ENCODE peak calls at places on chromosome 19, in eight cellular contexts. O is fibroblast of the aortic adventitia; D is NCI-H1930; F is activated CD4-positive, alpha-beta T cell treated with anti-CD3 and anti-CD28 coated beads for 24 hours; C is activated naive CD8-positive, alpha-beta T cell treated with anti-CD3 and anti-CD28 coated beads for 36 hours; X is OCI-LY7; U is T-helper 9 cell; H is SK-N-SH. T is an unnamed sample.

GRCh38 chr19:532578-533484 is 1.3 kb downstream of the CDC34 start:
- DNase-seq in H (peak), O (peak), U (peak), X (peak), C (peak), F (no peak), D (no peak), T (no peak)

GRCh38 chr19:5103061-5103701 is 134.3 kb downstream of the KDM4B start:
- DNase-seq in D (no peak), H (peak), F (no peak), U (no peak), C (no peak), O (peak), X (no peak), T (no peak)

GRCh38 chr19:32570081-32570785 is 10.8 kb upstream of the PDCD5 start:
- DNase-seq in D (peak), X (peak), C (peak), F (peak), H (peak), O (peak), U (peak), T (no peak)

GRCh38 chr19:10450853-10451609 is 30.7 kb downstream of the PDE4A start:
- DNase-seq in F (no peak), U (no peak), C (peak), X (peak), H (peak), O (no peak), D (no peak), T (no peak)

GRCh38 chr19:16429066-16429758 is 42.6 kb downstream of the EPS15L1 start:
- DNase-seq in H (peak), D (no peak), O (no peak), F (no peak), U (no peak), X (no peak), C (no peak), T (no peak)

GRCh38 chr19:7004313-7004931 is 16.8 kb downstream of the MBD3L2B start:
- DNase-seq in F (no peak), C (peak), H (no peak), U (no peak), O (peak), X (no peak), D (no peak), T (peak)

GRCh38 chr19:27745978-27746542 is 1466.9 kb downstream of the UQCRFS1 start:
- DNase-seq in H (no peak), D (no peak), O (no peak), U (no peak), C (no peak), X (no peak), F (no peak), T (no peak)

GRCh38 chr19:49758292-49758691 is 4.8 kb downstream of the TSKS start:
- DNase-seq in C (no peak), D (no peak), X (no peak), F (no peak), O (peak), H (no peak), U (no peak), T (no peak)

GRCh38 chr19:18274303-18274775 is at the start of gene IQCN:
- DNase-seq in X (no peak), F (no peak), D (no peak), H (no peak), O (peak), C (peak), U (no peak), T (no peak)

GRCh38 chr19:6253886-6254285 is 25.9 kb downstream of the MLLT1 start:
- DNase-seq in F (no peak), D (no peak), U (no peak), X (no peak), C (no peak), O (no peak), H (no peak), T (no peak)

GRCh38 chr19:38318595-38319142 is 976 bp upstream of the KCNK6 start:
- DNase-seq in O (peak), D (no peak), F (no peak), C (no peak), U (no peak), H (no peak), X (no peak), T (no peak)

GRCh38 chr19:40358773-40359172 is 10.3 kb downstream of the PLD3 start:
- DNase-seq in O (no peak), C (no peak), F (no peak), H (no peak), D (no peak), X (peak), U (no peak), T (no peak)

GRCh38 chr19:15244106-15244803 is 12.0 kb upstream of the EPHX3 start:
- DNase-seq in U (no peak), D (no peak), C (no peak), O (no peak), X (no peak), H (no peak), F (no peak), T (no peak)

GRCh38 chr19:54684537-54684936 is 21.8 kb downstream of the LILRB4 start:
- DNase-seq in F (no peak), H (no peak), O (no peak), C (no peak), U (no peak), X (peak), D (no peak), T (no peak)

GRCh38 chr19:57249329-57249728 is 8.9 kb downstream of the ZNF805 start:
- DNase-seq in X (no peak), O (no peak), F (no peak), C (no peak), H (no peak), U (no peak), D (no peak), T (no peak)

GRCh38 chr19:50896591-50897190 is 14.5 kb downstream of the KLK4 start:
- DNase-seq in U (no peak), X (peak), C (peak), O (peak), F (no peak), D (no peak), H (no peak), T (peak)

GRCh38 chr19:13042443-13043130 is 47.3 kb downstream of the NFIX start:
- DNase-seq in U (no peak), X (no peak), C (no peak), D (no peak), H (no peak), O (peak), F (no peak), T (no peak)

GRCh38 chr19:13764821-13765394 is 586 bp downstream of the MRI1 start:
- DNase-seq in C (peak), O (no peak), U (peak), F (no peak), D (no peak), X (no peak), H (peak), T (no peak)

GRCh38 chr19:15529774-15530372 is 21.5 kb downstream of the CYP4F22 start:
- DNase-seq in C (no peak), D (no peak), F (no peak), U (no peak), X (no peak), H (no peak), O (peak), T (no peak)

GRCh38 chr19:10871711-10872550 is 578 bp downstream of the CARM1 start:
- DNase-seq in O (no peak), D (no peak), X (peak), U (no peak), F (peak), C (peak), H (peak), T (no peak)

GRCh38 chr19:3041756-3042517 is 12.9 kb upstream of the TLE2 start:
- DNase-seq in X (no peak), D (no peak), C (no peak), U (no peak), H (no peak), F (no peak), O (no peak), T (no peak)

GRCh38 chr19:33431986-33432385 is 58.5 kb downstream of the CEBPG start:
- DNase-seq in C (no peak), X (no peak), O (peak), U (no peak), D (no peak), F (no peak), H (no peak), T (no peak)

GRCh38 chr19:8491574-8491973 is 10.9 kb downstream of the PRAM1 start:
- DNase-seq in H (no peak), C (no peak), D (no peak), F (no peak), O (no peak), U (no peak), X (no peak), T (no peak)

GRCh38 chr19:35284153-35285140 is 2.1 kb downstream of the HAMP start:
- DNase-seq in F (no peak), X (no peak), H (no peak), U (no peak), D (no peak), C (no peak), O (no peak), T (no peak)

GRCh38 chr19:369256-369655 is 24.7 kb upstream of the MIER2 start:
- DNase-seq in C (no peak), U (no peak), F (no peak), X (no peak), O (no peak), H (no peak), D (no peak), T (no peak)

GRCh38 chr19:5935473-5936307 is 21.6 kb downstream of the CAPS start:
- DNase-seq in O (no peak), H (peak), X (no peak), D (no peak), U (no peak), F (no peak), C (no peak), T (no peak)

GRCh38 chr19:5314012-5314906 is 26.4 kb downstream of the PTPRS start:
- DNase-seq in X (no peak), D (no peak), H (no peak), U (no peak), C (no peak), O (peak), F (no peak), T (no peak)

GRCh38 chr19:4256563-4256962 is 9.7 kb downstream of the YJU2 start:
- DNase-seq in H (no peak), D (no peak), C (no peak), O (no peak), U (no peak), X (no peak), F (no peak), T (no peak)

GRCh38 chr19:18969953-18970659 is 29.1 kb upstream of the HOMER3 start:
- DNase-seq in F (no peak), D (no peak), O (no peak), U (no peak), C (no peak), H (no peak), X (no peak), T (no peak)

GRCh38 chr19:35204799-35205732 is 23.5 kb downstream of the FAM187B start:
- DNase-seq in X (peak), O (no peak), C (peak), U (no peak), F (no peak), H (no peak), D (no peak), T (peak)

GRCh38 chr19:29060833-29061364 is 152.1 kb downstream of the UQCRFS1 start:
- DNase-seq in D (no peak), H (no peak), F (no peak), U (no peak), X (no peak), O (no peak), C (no peak), T (no peak)

GRCh38 chr19:42529248-42529764 is 1.0 kb upstream of the CEACAM1 start:
- DNase-seq in F (peak), U (peak), D (no peak), O (peak), C (peak), H (peak), X (peak), T (peak)

GRCh38 chr19:58009666-58010301 is 7.2 kb upstream of the ZNF606 start:
- DNase-seq in O (peak), F (peak), U (peak), X (no peak), D (peak), H (no peak), C (peak), T (no peak)

GRCh38 chr19:42512743-42513304 is 15.5 kb downstream of the CEACAM1 start:
- DNase-seq in D (no peak), H (no peak), F (no peak), X (peak), U (no peak), C (peak), O (no peak), T (peak)

GRCh38 chr19:53809518-53810186 is 14.5 kb downstream of the NLRP12 start:
- DNase-seq in U (no peak), X (no peak), D (peak), C (peak), H (peak), F (no peak), O (no peak), T (no peak)

GRCh38 chr19:33365676-33366075 is 7.8 kb upstream of the CEBPG start:
- DNase-seq in F (no peak), H (no peak), C (no peak), O (no peak), X (no peak), U (no peak), D (no peak), T (no peak)

GRCh38 chr19:15438124-15438496 is 11.6 kb downstream of the WIZ start:
- DNase-seq in H (no peak), D (no peak), C (no peak), F (no peak), U (no peak), X (no peak), O (no peak), T (no peak)

GRCh38 chr19:5881543-5882299 is 11.4 kb upstream of the FUT5 start:
- DNase-seq in O (no peak), C (no peak), D (no peak), U (no peak), F (no peak), H (no peak), X (no peak), T (no peak)

GRCh38 chr19:40273469-40274360 is 11.4 kb downstream of the AKT2 start:
- DNase-seq in U (no peak), C (no peak), F (no peak), X (no peak), O (no peak), D (no peak), H (no peak), T (no peak)

GRCh38 chr19:18434411-18435184 is 3.3 kb downstream of the ISYNA1 start:
- DNase-seq in H (no peak), F (no peak), C (no peak), X (no peak), U (no peak), D (no peak), O (no peak), T (no peak)